ENCODE peak calls at places on chromosomes 7 and 10, in six cellular contexts. K is stromal cell of bone marrow; W is GF-D8; Y is activated naive CD8-positive, alpha-beta T cell treated with anti-CD3 and anti-CD28 coated beads for 36 hours; E is T-helper 9 cell; M is A549. G is an unnamed sample.

GRCh38 chr7:6650521-6651011 is 13.4 kb downstream of the ZNF316 start:
- DNase-seq in M (no peak), Y (no peak), E (no peak), W (no peak), K (no peak), G (no peak)

GRCh38 chr10:96641896-96642295 is 55.1 kb upstream of the TM9SF3 start:
- DNase-seq in K (no peak), W (no peak), Y (no peak), M (no peak), E (no peak), G (no peak)

GRCh38 chr10:125023862-125024495 is 82.1 kb downstream of the ZRANB1 start:
- DNase-seq in W (no peak), M (no peak), K (no peak), Y (no peak), E (no peak), G (no peak)

GRCh38 chr10:103967433-103968142 is 648 bp downstream of the SLK start:
- DNase-seq in W (peak; percentile 36), K (no peak), Y (peak; percentile 46), E (no peak), M (peak; percentile 39), G (peak; percentile 72)

GRCh38 chr10:91378061-91378460 is 32.1 kb upstream of the HECTD2 start:
- DNase-seq in E (peak; percentile 3), W (no peak), Y (no peak), M (no peak), K (no peak), G (no peak)

GRCh38 chr7:35721288-35721687 is 26.4 kb upstream of the HERPUD2 start:
- DNase-seq in K (no peak), Y (no peak), M (no peak), E (no peak), W (no peak), G (no peak)

GRCh38 chr10:116076616-116077015 is 196.4 kb downstream of the GFRA1 start:
- DNase-seq in Y (no peak), W (no peak), M (no peak), E (no peak), K (no peak), G (no peak)

GRCh38 chr7:102080371-102081243 is 206.1 kb upstream of the SH2B2 start:
- DNase-seq in M (no peak), Y (no peak), K (peak; percentile 3), W (no peak), E (no peak), G (peak; percentile 60)

GRCh38 chr10:43921881-43922280 is 273.2 kb upstream of the ZNF32 start:
- DNase-seq in K (no peak), M (no peak), Y (no peak), W (no peak), E (no peak), G (no peak)

GRCh38 chr7:151150388-151150787 is 17.1 kb downstream of the GBX1 start:
- DNase-seq in M (no peak), E (no peak), Y (no peak), W (no peak), K (no peak), G (no peak)

GRCh38 chr7:122883049-122883670 is 3.1 kb downstream of the CADPS2 start:
- DNase-seq in E (no peak), M (no peak), Y (no peak), W (no peak), K (no peak), G (no peak)

GRCh38 chr10:62726142-62726541 is 78.4 kb upstream of the ADO start:
- DNase-seq in M (no peak), W (no peak), E (no peak), Y (peak; percentile 69), K (no peak), G (no peak)

GRCh38 chr10:96321822-96322221 is 17.6 kb downstream of the DNTT start:
- DNase-seq in W (no peak), Y (no peak), K (no peak), M (no peak), E (no peak), G (no peak)

GRCh38 chr10:56505555-56505954 is 144.5 kb upstream of the ZWINT start:
- DNase-seq in E (no peak), M (no peak), W (no peak), K (no peak), Y (no peak), G (no peak)

GRCh38 chr10:61225939-61226338 is 227.2 kb downstream of the TMEM26 start:
- DNase-seq in Y (no peak), M (no peak), W (no peak), E (no peak), K (no peak), G (no peak)

GRCh38 chr7:45186261-45186813 is 28.7 kb downstream of the RAMP3 start:
- DNase-seq in W (no peak), Y (no peak), M (no peak), E (no peak), K (no peak), G (no peak)

GRCh38 chr7:69256634-69257081 is 341.6 kb upstream of the AUTS2 start:
- DNase-seq in K (no peak), E (no peak), W (no peak), M (peak; percentile 6), Y (no peak), G (peak; percentile 31)

GRCh38 chr7:4716946-4717694 is 35.0 kb downstream of the FOXK1 start:
- DNase-seq in W (no peak), K (no peak), Y (no peak), M (no peak), E (no peak), G (no peak)

GRCh38 chr10:31483546-31483945 is 164.5 kb downstream of the ZEB1 start:
- DNase-seq in E (no peak), K (no peak), W (no peak), Y (no peak), M (no peak), G (no peak)

GRCh38 chr7:117322741-117323584 is at the start of gene WNT2:
- DNase-seq in Y (no peak), W (no peak), M (peak; percentile 44), E (no peak), K (no peak), G (no peak)

GRCh38 chr10:102009801-102010425 is 46.1 kb downstream of the ARMH3 start:
- DNase-seq in E (no peak), W (peak; percentile 59), K (peak; percentile 84), Y (no peak), M (peak; percentile 86), G (peak; percentile 70)

GRCh38 chr7:106611911-106612310 is 49.0 kb downstream of the CCDC71L start:
- DNase-seq in W (no peak), M (no peak), K (peak; percentile 47), Y (no peak), E (no peak), G (no peak)

GRCh38 chr7:66642186-66642585 is 13.5 kb downstream of the KCTD7 start:
- DNase-seq in Y (no peak), W (no peak), M (no peak), E (no peak), K (no peak), G (no peak)

GRCh38 chr7:499853-500485 is 19.7 kb downstream of the PDGFA start:
- DNase-seq in K (no peak), M (no peak), W (no peak), E (no peak), Y (no peak), G (no peak)

GRCh38 chr7:876972-877311 is 588 bp downstream of the GET4 start:
- DNase-seq in E (no peak), Y (no peak), W (no peak), M (peak; percentile 51), K (no peak), G (no peak)

GRCh38 chr10:123929791-123930190 is 38.2 kb upstream of the CPXM2 start:
- DNase-seq in M (no peak), K (no peak), W (no peak), Y (no peak), E (no peak), G (no peak)

GRCh38 chr7:85602196-85602595 is 415.3 kb upstream of the SEMA3D start:
- DNase-seq in K (no peak), M (no peak), W (no peak), E (no peak), Y (no peak), G (no peak)

GRCh38 chr10:88076027-88076880 is 212.8 kb downstream of the PTEN start:
- DNase-seq in K (no peak), M (no peak), W (no peak), E (no peak), Y (no peak), G (no peak)

GRCh38 chr7:106041140-106041717 is 70.9 kb downstream of the SYPL1 start:
- DNase-seq in W (no peak), M (peak; percentile 64), K (no peak), E (peak; percentile 19), Y (peak; percentile 31), G (no peak)

GRCh38 chr7:64889686-64890162 is 13.3 kb upstream of the ZNF273 start:
- DNase-seq in E (no peak), W (no peak), Y (no peak), K (no peak), M (no peak), G (peak; percentile 20)

GRCh38 chr10:117364121-117364960 is 10.9 kb downstream of the PDZD8 start:
- DNase-seq in E (no peak), K (no peak), Y (no peak), M (peak; percentile 69), W (no peak), G (no peak)

GRCh38 chr7:2237109-2237602 is 4.4 kb upstream of the MAD1L1 start:
- DNase-seq in E (no peak), K (no peak), W (no peak), M (no peak), Y (no peak), G (no peak)